ENCODE peak calls at places on chromosomes 11 and 22, in five cellular contexts. G, P, F, U and H are unnamed samples.

GRCh38 chr11:45267660-45268340 is 18.3 kb downstream of the SYT13 start:
- DNase-seq in G (no peak), P (no peak), F (no peak), U (no peak), H (no peak)

GRCh38 chr11:830295-831131 is 2.2 kb upstream of the CD151 start:
- DNase-seq in G (peak), P (no peak), F (peak), U (no peak), H (peak)

GRCh38 chr22:35838849-35839646 is 121.4 kb downstream of the APOL5 start:
- DNase-seq in G (no peak), P (peak), F (peak), U (no peak), H (peak)

GRCh38 chr11:24585192-24585591 is 88.3 kb downstream of the LUZP2 start:
- DNase-seq in G (no peak), P (peak), F (peak), U (no peak), H (no peak)

GRCh38 chr11:1238767-1239595 is 16.1 kb downstream of the MUC5B start:
- DNase-seq in G (no peak), P (no peak), F (no peak), U (no peak), H (peak)

GRCh38 chr11:103110406-103110805 is 1.2 kb downstream of the DYNC2H1 start:
- DNase-seq in G (no peak), P (peak), F (peak), U (no peak), H (peak)

GRCh38 chr22:28310299-28310698 is 369.3 kb downstream of the TTC28 start:
- DNase-seq in G (no peak), P (no peak), F (no peak), U (no peak), H (no peak)

GRCh38 chr11:68035266-68035876 is 3.5 kb upstream of the TCIRG1 start:
- DNase-seq in G (no peak), P (no peak), F (no peak), U (no peak), H (no peak)

GRCh38 chr11:115081972-115082371 is 403.6 kb downstream of the NXPE2 start:
- DNase-seq in G (no peak), P (no peak), F (no peak), U (no peak), H (no peak)

GRCh38 chr11:120334894-120335462 is 1.2 kb upstream of the ARHGEF12 start:
- DNase-seq in G (peak), P (peak), F (peak), U (no peak), H (peak)

GRCh38 chr11:72743321-72744221 is 8.6 kb downstream of the ARAP1 start:
- DNase-seq in G (peak), P (no peak), F (no peak), U (no peak), H (no peak)

GRCh38 chr11:120169981-120170698 is 32.2 kb upstream of the TRIM29 start:
- DNase-seq in G (no peak), P (no peak), F (no peak), U (no peak), H (no peak)

GRCh38 chr11:72078477-72078876 is 1.9 kb downstream of the NUMA1 start:
- DNase-seq in G (no peak), P (peak), F (peak), U (no peak), H (peak)

GRCh38 chr11:114209904-114210303 is 86.3 kb upstream of the NNMT start:
- DNase-seq in G (no peak), P (no peak), F (no peak), U (no peak), H (no peak)

GRCh38 chr22:37559901-37560681 is at the start of gene CDC42EP1:
- DNase-seq in G (no peak), P (peak), F (peak), U (peak), H (peak)

GRCh38 chr11:124793466-124794278 is 6.5 kb downstream of the MSANTD2 start:
- DNase-seq in G (peak), P (peak), F (peak), U (no peak), H (peak)

GRCh38 chr22:42066937-42067336 is 3.7 kb downstream of the NAGA start:
- DNase-seq in G (no peak), P (no peak), F (no peak), U (peak), H (no peak)

GRCh38 chr11:123174196-123175183 is 20.6 kb downstream of the CLMP start:
- DNase-seq in G (no peak), P (peak), F (peak), U (peak), H (peak)

GRCh38 chr11:66604161-66604560 is 11.2 kb downstream of the CCS start:
- DNase-seq in G (no peak), P (no peak), F (no peak), U (no peak), H (no peak)

GRCh38 chr22:30575859-30576258 is 1.4 kb upstream of the GAL3ST1 start:
- DNase-seq in G (no peak), P (no peak), F (no peak), U (no peak), H (no peak)

GRCh38 chr11:95968585-95968984 is 44.7 kb upstream of the MTMR2 start:
- DNase-seq in G (no peak), P (peak), F (peak), U (no peak), H (peak)

GRCh38 chr22:19117111-19117512 is 5.1 kb downstream of the DGCR2 start:
- DNase-seq in G (no peak), P (no peak), F (no peak), U (no peak), H (no peak)

GRCh38 chr11:47904048-47904447 is 55.9 kb upstream of the NUP160 start:
- DNase-seq in G (no peak), P (no peak), F (no peak), U (no peak), H (no peak)

GRCh38 chr11:71116435-71117040 is 135.8 kb downstream of the SHANK2 start:
- DNase-seq in G (no peak), P (no peak), F (no peak), U (no peak), H (no peak)

GRCh38 chr11:44531636-44532035 is 33.8 kb upstream of the CD82 start:
- DNase-seq in G (no peak), P (no peak), F (no peak), U (no peak), H (no peak)

GRCh38 chr11:119999220-119999619 is 138.7 kb downstream of the TRIM29 start:
- DNase-seq in G (no peak), P (no peak), F (no peak), U (no peak), H (peak)

GRCh38 chr11:40819230-40819629 is 640.2 kb downstream of the LRRC4C start:
- DNase-seq in G (no peak), P (no peak), F (no peak), U (no peak), H (no peak)

GRCh38 chr11:19907839-19908238 is 195.2 kb downstream of the NAV2 start:
- DNase-seq in G (no peak), P (no peak), F (no peak), U (no peak), H (no peak)

GRCh38 chr11:82682003-82682751 is 51.5 kb downstream of the FAM181B start:
- DNase-seq in G (peak), P (peak), F (peak), U (no peak), H (peak)

GRCh38 chr11:95338430-95338991 is 107.5 kb upstream of the SESN3 start:
- DNase-seq in G (no peak), P (peak), F (peak), U (no peak), H (peak)

GRCh38 chr22:50070366-50070765 is 12.3 kb upstream of the TTLL8 start:
- DNase-seq in G (no peak), P (no peak), F (no peak), U (no peak), H (no peak)

GRCh38 chr11:57269580-57270021 is 32.6 kb upstream of the APLNR start:
- DNase-seq in G (no peak), P (no peak), F (no peak), U (peak), H (no peak)

GRCh38 chr11:29435421-29435820 is 581.4 kb downstream of the KCNA4 start:
- DNase-seq in G (no peak), P (peak), F (peak), U (no peak), H (no peak)

DNA sequence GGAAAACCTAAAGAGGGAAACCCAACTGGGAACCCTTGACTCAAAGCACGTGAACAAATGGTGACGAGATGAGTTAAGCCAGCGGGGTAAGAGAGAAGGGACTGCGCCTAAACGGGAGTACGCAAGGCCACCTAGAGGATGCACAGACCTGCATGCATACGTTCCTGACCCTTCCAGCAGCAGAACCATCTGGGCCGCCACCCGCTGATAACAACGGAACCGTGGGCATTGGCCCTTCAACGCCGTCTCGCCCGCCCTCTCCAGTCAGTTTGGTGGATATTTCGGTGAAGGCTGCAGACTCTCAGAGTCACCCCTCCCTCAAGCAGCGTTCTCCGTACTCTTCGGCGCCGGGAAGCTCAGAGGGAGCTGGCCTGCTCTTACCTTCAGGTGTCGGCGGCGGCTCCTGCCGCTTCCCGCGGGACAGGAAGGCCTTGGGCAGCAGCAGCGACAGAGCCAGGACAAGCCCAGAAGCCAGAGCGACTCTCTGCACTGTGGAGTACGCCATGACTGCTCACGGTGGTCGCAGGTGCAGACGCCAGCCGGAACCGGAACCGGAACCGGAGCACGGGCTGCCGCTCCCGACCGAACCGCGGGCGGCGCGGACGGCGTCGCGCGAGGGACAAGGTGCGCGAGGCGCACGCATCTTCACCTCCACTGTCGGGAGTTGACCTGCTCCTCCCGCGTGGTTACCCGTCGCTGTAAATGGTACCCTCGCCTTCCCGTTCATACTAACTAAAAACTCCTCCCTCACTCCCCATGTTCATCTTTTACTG is at the start of gene RIC3:
- DNase-seq in G (peak), P (no peak), F (no peak), U (peak), H (no peak)
- H3K4me3 ChIP-seq in G (peak), P (no peak), F (no peak), U (peak), H (peak)

DNA sequence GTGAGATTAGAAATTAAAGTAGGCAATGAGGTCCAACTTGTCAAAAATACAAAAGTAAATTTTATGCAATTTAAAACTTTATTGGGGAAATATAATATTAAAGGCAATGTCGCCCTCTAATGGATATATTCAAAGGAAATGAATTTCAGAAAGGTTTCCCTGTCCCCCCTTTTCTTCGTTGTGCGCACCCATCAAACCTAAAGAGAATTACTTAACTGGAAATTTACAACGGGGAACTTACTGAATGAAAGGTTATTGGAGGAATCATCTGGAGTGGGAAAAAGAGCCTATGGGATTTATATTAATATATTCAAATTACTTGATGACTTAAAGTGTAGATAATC is 1.7 kb upstream of the ABTB2 start:
- DNase-seq in G (no peak), P (no peak), F (no peak), U (no peak), H (no peak)
- TF ChIP-seq CTCF in G (no peak), P (no peak), F (no peak), U (no peak), H (no peak)

GRCh38 chr11:2365571-2366210 is 11.4 kb upstream of the CD81 start:
- DNase-seq in G (no peak), P (no peak), F (no peak), U (no peak), H (no peak)
- H3K4me3 ChIP-seq in G (no peak), P (no peak), F (no peak), U (no peak), H (no peak)

DNA sequence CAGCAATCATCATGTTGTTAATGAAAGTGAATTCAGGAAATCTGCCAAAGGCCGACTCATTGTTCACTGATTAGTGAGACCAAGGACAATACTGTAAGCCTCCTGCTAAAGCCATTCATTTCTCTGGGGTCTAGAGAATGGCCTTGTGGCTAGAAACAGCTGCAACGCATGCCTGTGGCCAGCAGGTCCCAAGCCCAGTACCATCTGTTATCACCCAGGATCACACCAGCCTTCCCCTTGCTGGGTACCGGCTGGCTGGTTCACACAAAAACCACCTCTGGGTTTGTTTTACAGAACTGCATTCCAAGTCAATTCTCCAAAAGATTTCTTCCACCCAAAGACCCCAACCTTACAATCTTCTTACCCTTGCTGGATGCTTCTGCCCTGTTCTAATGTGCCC is 1.1 kb downstream of the PLAAT5 start:
- DNase-seq in G (no peak), P (peak), F (peak), U (no peak), H (no peak)
- TF ChIP-seq CTCF in G (no peak), P (no peak), F (no peak), U (no peak), H (no peak)

GRCh38 chr22:29481265-29482000 is 1.4 kb downstream of the NEFH start:
- DNase-seq in G (no peak), P (no peak), F (no peak), U (no peak), H (no peak)
- H3K4me3 ChIP-seq in G (no peak), P (peak), F (peak), U (no peak), H (peak)

GRCh38 chr22:17786435-17787158 is 12.3 kb upstream of the BID start:
- DNase-seq in G (peak), P (peak), F (peak), U (peak), H (peak)
- TF ChIP-seq CTCF in G (no peak), P (peak), F (no peak), U (no peak), H (peak)

GRCh38 chr11:133988686-133989410 is 32.1 kb upstream of the IGSF9B start:
- DNase-seq in G (no peak), P (no peak), F (no peak), U (no peak), H (no peak)
- H3K4me3 ChIP-seq in G (no peak), P (no peak), F (no peak), U (no peak), H (no peak)

DNA sequence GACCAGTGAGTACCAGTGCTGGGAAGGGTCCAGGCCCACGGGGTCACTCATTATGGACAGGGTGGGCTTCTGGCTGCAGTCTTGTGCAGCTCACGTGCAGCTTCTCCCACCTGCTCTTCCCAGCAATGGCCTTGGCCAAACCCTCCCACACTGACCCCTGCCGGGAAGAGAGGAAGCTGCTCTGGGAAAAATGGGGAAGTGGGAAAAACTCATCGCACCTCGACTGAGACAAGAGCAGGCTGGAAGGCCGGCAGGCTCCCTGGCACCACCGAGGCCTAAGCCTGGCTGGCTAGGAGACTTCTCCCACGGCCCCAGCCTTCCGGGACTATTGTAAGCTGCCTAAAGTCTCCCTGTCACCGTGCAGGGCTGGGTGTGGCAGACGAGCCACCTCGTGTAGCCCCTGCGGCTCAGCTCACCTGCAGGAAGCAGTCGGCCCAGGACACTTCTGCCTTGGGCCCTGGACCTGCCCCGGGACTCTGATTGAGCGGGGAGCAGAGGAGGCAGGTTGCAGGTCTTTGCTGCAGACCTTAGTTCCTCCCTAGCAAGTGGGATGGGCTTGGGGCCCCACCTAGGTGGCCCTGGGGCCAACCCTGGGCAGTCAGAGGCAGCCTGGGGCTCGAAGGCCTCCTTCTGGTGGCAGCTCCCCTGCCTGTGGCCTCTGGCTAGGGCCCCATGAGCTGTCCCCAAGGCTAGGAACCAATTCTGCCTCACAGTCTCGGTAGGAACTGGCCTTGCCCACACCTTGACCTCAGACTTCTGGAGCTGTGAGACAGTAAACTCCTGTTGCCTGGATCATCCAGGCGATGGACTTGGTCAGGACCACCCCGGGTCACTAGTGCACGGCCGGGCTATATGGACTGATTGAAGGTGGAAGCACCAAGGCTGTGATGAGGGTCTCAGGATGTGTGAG is 23.1 kb downstream of the MRGPRG start:
- DNase-seq in G (no peak), P (peak), F (no peak), U (peak), H (no peak)
- TF ChIP-seq CTCF in G (no peak), P (peak), F (peak), U (no peak), H (peak)

GRCh38 chr11:86251285-86251830 is 6.8 kb downstream of the EED start:
- DNase-seq in G (no peak), P (no peak), F (peak), U (no peak), H (no peak)
- H3K4me3 ChIP-seq in G (peak), P (no peak), F (peak), U (no peak), H (no peak)